ENCODE peak calls at places on chromosome 1, in nine cellular contexts. P is CD8-positive, alpha-beta T cell; I is tibial nerve; L is uterus; T is NCI-H1930; J is H9; E is skeletal muscle cell; M is hepatocyte; R is naive B cell. W is an unnamed sample.

GRCh38 chr1:34693081-34693480 is 61.8 kb upstream of the GJB5 start:
- DNase-seq in L (no peak), M (no peak), I (no peak), T (no peak), P (no peak), J (no peak), E (no peak), R (no peak), W (no peak)

GRCh38 chr1:37793773-37794371 is at the start of gene MANEAL:
- DNase-seq in M (peak; percentile 79), T (peak; percentile 46), E (no peak), P (no peak), J (peak; percentile 56), L (no peak), R (peak; percentile 48), I (no peak), W (peak; percentile 43)

GRCh38 chr1:243672675-243673074 is 177.4 kb downstream of the AKT3 start:
- DNase-seq in I (no peak), L (no peak), J (no peak), T (no peak), R (no peak), P (no peak), E (no peak), M (no peak), W (no peak)

GRCh38 chr1:205933672-205934618 is 9.3 kb downstream of the SLC26A9 start:
- DNase-seq in T (no peak), I (no peak), M (peak; percentile 71), J (no peak), L (no peak), P (no peak), E (peak; percentile 56), R (no peak), W (no peak)

GRCh38 chr1:204130178-204130577 is 21.7 kb downstream of the ETNK2 start:
- DNase-seq in P (no peak), I (no peak), E (no peak), T (no peak), L (peak; percentile 45), R (no peak), M (no peak), J (peak; percentile 46), W (peak; percentile 46)

GRCh38 chr1:61174060-61174788 is 91.9 kb downstream of the NFIA start:
- DNase-seq in J (no peak), P (no peak), T (no peak), M (no peak), E (no peak), I (no peak), R (no peak), L (no peak), W (peak; percentile 50)

GRCh38 chr1:222466150-222466865 is 81.6 kb downstream of the HHIPL2 start:
- DNase-seq in T (no peak), R (no peak), P (no peak), J (no peak), L (no peak), M (no peak), I (no peak), E (no peak), W (no peak)

GRCh38 chr1:51093566-51093965 is 8.5 kb upstream of the C1orf185 start:
- DNase-seq in L (no peak), M (no peak), R (no peak), P (no peak), J (no peak), I (no peak), T (no peak), E (no peak), W (no peak)

GRCh38 chr1:24803987-24804530 is 58.8 kb downstream of the CLIC4 start:
- DNase-seq in L (no peak), T (no peak), J (no peak), P (no peak), R (no peak), M (no peak), I (no peak), E (no peak), W (no peak)

GRCh38 chr1:28640766-28641165 is 2.1 kb downstream of the TAF12 start:
- DNase-seq in I (no peak), L (no peak), P (no peak), R (no peak), T (no peak), J (no peak), E (no peak), M (peak; percentile 17), W (peak; percentile 77)

GRCh38 chr1:195336718-195337269 is 1271.4 kb downstream of the KCNT2 start:
- DNase-seq in L (no peak), R (no peak), P (no peak), E (no peak), I (no peak), M (no peak), T (no peak), J (no peak), W (no peak)

GRCh38 chr1:207027221-207027777 is 5.3 kb downstream of the C1orf116 start:
- DNase-seq in P (no peak), L (no peak), R (no peak), E (no peak), J (no peak), I (no peak), M (peak; percentile 63), T (no peak), W (no peak)

GRCh38 chr1:212607924-212608208 is 695 bp upstream of the ATF3 start:
- DNase-seq in M (no peak), T (no peak), I (no peak), J (no peak), E (no peak), R (peak; percentile 15), L (no peak), P (no peak), W (no peak)

GRCh38 chr1:84480658-84481057 is 1.6 kb downstream of the RPF1 start:
- DNase-seq in R (no peak), E (no peak), P (no peak), L (no peak), M (no peak), T (no peak), J (no peak), I (no peak), W (no peak)

GRCh38 chr1:205812271-205812877 is 624 bp downstream of the SLC41A1 start:
- DNase-seq in T (no peak), M (peak; percentile 41), J (peak; percentile 66), E (no peak), P (peak; percentile 5), L (peak; percentile 44), I (peak; percentile 20), R (no peak), W (peak; percentile 53)

GRCh38 chr1:55490556-55490955 is 275.4 kb upstream of the USP24 start:
- DNase-seq in R (no peak), P (no peak), M (no peak), I (no peak), T (no peak), J (no peak), E (no peak), L (no peak), W (no peak)

GRCh38 chr1:117501275-117501674 is 104.6 kb upstream of the TENT5C start:
- DNase-seq in P (no peak), R (no peak), T (no peak), L (no peak), I (no peak), M (no peak), E (peak; percentile 6), J (no peak), W (no peak)

GRCh38 chr1:89622895-89623294 is 10.0 kb upstream of the LRRC8C start:
- DNase-seq in I (no peak), P (no peak), J (no peak), L (no peak), E (no peak), M (no peak), R (no peak), T (no peak), W (peak; percentile 31)

GRCh38 chr1:174800221-174800791 is 199.4 kb upstream of the CACYBP start:
- DNase-seq in L (no peak), P (peak; percentile 11), J (no peak), R (no peak), T (no peak), E (no peak), M (peak; percentile 10), I (peak; percentile 12), W (peak; percentile 47)

GRCh38 chr1:236913371-236914037 is 90.7 kb downstream of the MT1HL1 start:
- DNase-seq in R (no peak), T (no peak), L (no peak), I (no peak), E (no peak), P (no peak), M (no peak), J (no peak), W (no peak)

GRCh38 chr1:3125546-3126368 is 56.8 kb downstream of the PRDM16 start:
- DNase-seq in R (no peak), T (no peak), M (no peak), I (no peak), J (no peak), P (no peak), E (no peak), L (no peak), W (no peak)

GRCh38 chr1:64933296-64934070 is 32.9 kb downstream of the JAK1 start:
- DNase-seq in E (peak; percentile 89), J (no peak), M (no peak), I (peak; percentile 62), L (peak; percentile 35), R (peak; percentile 31), T (no peak), P (no peak), W (peak; percentile 75)

GRCh38 chr1:178055779-178056471 is 38.0 kb upstream of the RASAL2 start:
- DNase-seq in I (no peak), M (peak; percentile 31), L (no peak), J (no peak), R (no peak), P (no peak), T (no peak), E (no peak), W (peak; percentile 58)

GRCh38 chr1:205504311-205505075 is at the start of gene CDK18:
- DNase-seq in M (peak; percentile 81), R (peak; percentile 49), E (no peak), T (peak; percentile 53), J (peak; percentile 97), P (peak; percentile 27), I (peak; percentile 15), L (peak; percentile 69), W (peak; percentile 70)

GRCh38 chr1:193629875-193630274 is 443.5 kb upstream of the B3GALT2 start:
- DNase-seq in T (no peak), E (peak; percentile 5), R (no peak), P (no peak), J (no peak), I (peak; percentile 9), M (no peak), L (no peak), W (no peak)

W was measured in NAMALWA.